ENCODE peak calls at places on chromosome 2, in seven cellular contexts. R is AG08396, P is AML-193, X is Panc1, Q is KBM-7, O is NCI-H345, Y is activated T-cell treated with anti-CD3 and anti-CD28 coated beads for 1 hour. C is an unnamed sample.

GRCh38 chr2:192246297-192246696 is 51.6 kb upstream of the TMEFF2 start:
- DNase-seq in P (no peak), Y (no peak), X (no peak), R (no peak), Q (no peak), O (no peak), C (no peak)

GRCh38 chr2:69686855-69687254 is 43.3 kb upstream of the AAK1 start:
- DNase-seq in R (no peak), P (no peak), Q (no peak), Y (no peak), O (no peak), X (no peak), C (no peak)

GRCh38 chr2:15808980-15809379 is 131.4 kb upstream of the MYCN start:
- DNase-seq in O (no peak), Y (no peak), Q (no peak), R (no peak), P (no peak), X (no peak), C (peak; percentile 25)

GRCh38 chr2:205701509-205701908 is 19.2 kb downstream of the NRP2 start:
- DNase-seq in P (no peak), Q (no peak), R (no peak), X (no peak), Y (no peak), O (no peak), C (no peak)

GRCh38 chr2:136828162-136828561 is 62.8 kb downstream of the THSD7B start:
- DNase-seq in Q (no peak), Y (no peak), O (no peak), P (no peak), X (no peak), R (no peak), C (no peak)

GRCh38 chr2:180048256-180048655 is 41.2 kb upstream of the CWC22 start:
- DNase-seq in P (no peak), O (no peak), R (no peak), Y (no peak), X (no peak), Q (no peak), C (no peak)

GRCh38 chr2:28271914-28272240 is 120.8 kb upstream of the FOSL2 start:
- DNase-seq in R (no peak), Q (no peak), X (no peak), Y (no peak), O (no peak), P (no peak), C (no peak)

GRCh38 chr2:133755515-133756311 is 187.4 kb upstream of the NCKAP5 start:
- DNase-seq in P (no peak), R (peak; percentile 64), Y (no peak), Q (no peak), X (no peak), O (no peak), C (no peak)

GRCh38 chr2:204325468-204325867 is 219.8 kb upstream of the PARD3B start:
- DNase-seq in P (peak; percentile 41), R (peak; percentile 70), Y (peak; percentile 31), O (peak; percentile 72), Q (peak; percentile 78), X (peak; percentile 47), C (peak; percentile 50)

GRCh38 chr2:176813526-176814179 is 398.9 kb upstream of the HNRNPA3 start:
- DNase-seq in Q (no peak), X (no peak), Y (no peak), O (no peak), P (no peak), R (no peak), C (no peak)

GRCh38 chr2:189337648-189338047 is 103.6 kb upstream of the WDR75 start:
- DNase-seq in Y (no peak), O (no peak), Q (no peak), P (no peak), R (peak; percentile 41), X (no peak), C (no peak)

GRCh38 chr2:74374509-74375205 is 5.5 kb downstream of the DCTN1 start:
- DNase-seq in O (no peak), X (no peak), Q (no peak), P (no peak), R (peak; percentile 56), Y (no peak), C (no peak)

GRCh38 chr2:152098798-152099654 is at the start of gene CACNB4:
- DNase-seq in Q (peak; percentile 59), P (peak; percentile 41), O (no peak), R (peak; percentile 30), Y (no peak), X (no peak), C (peak; percentile 61)

GRCh38 chr2:177727577-177728351 is 335.2 kb downstream of the AGPS start:
- DNase-seq in Q (no peak), Y (no peak), P (no peak), X (no peak), R (no peak), O (no peak), C (no peak)

GRCh38 chr2:120804446-120804845 is 68.8 kb downstream of the GLI2 start:
- DNase-seq in R (no peak), Y (no peak), P (no peak), X (no peak), O (peak; percentile 30), Q (no peak), C (no peak)

GRCh38 chr2:216319771-216320170 is 52.5 kb downstream of the MARCHF4 start:
- DNase-seq in Y (no peak), P (no peak), X (no peak), Q (no peak), O (no peak), R (no peak), C (no peak)

GRCh38 chr2:187118331-187119099 is 269.5 kb upstream of the ZSWIM2 start:
- DNase-seq in Y (no peak), P (no peak), R (no peak), Q (no peak), O (no peak), X (no peak), C (no peak)